ENCODE peak calls at places on chromosomes 1 and 21, in seven cellular contexts. One of them, this sample, is unnamed.

GRCh38 chr1:202286622-202287097 is 55.1 kb downstream of the UBE2T start:
- DNase-seq in mucosa of gallbladder: no peak
- DNase-seq in NCI-H1105 treated with DMSO at 0.1 percent for 48 hours: no peak
- DNase-seq in iris pigment epithelial cell: peak; percentile 34
- DNase-seq in GM12865: no peak
- DNase-seq in stimulated activated CD8-positive, alpha-beta memory T cell treated with anti-CD3 and anti-CD28 coated beads, Interleukin-4, amount 100 ng/mL, for 4 hours: no peak
- DNase-seq in A549: no peak
- DNase-seq in this sample: no peak

GRCh38 chr1:155126494-155127104 is 1.1 kb upstream of the EFNA1 start:
- DNase-seq in mucosa of gallbladder: no peak
- DNase-seq in NCI-H1105 treated with DMSO at 0.1 percent for 48 hours: peak; percentile 42
- DNase-seq in iris pigment epithelial cell: peak; percentile 44
- DNase-seq in GM12865: peak; percentile 46
- DNase-seq in stimulated activated CD8-positive, alpha-beta memory T cell treated with anti-CD3 and anti-CD28 coated beads, Interleukin-4, amount 100 ng/mL, for 4 hours: no peak
- DNase-seq in A549: no peak
- DNase-seq in this sample: no peak

GRCh38 chr1:227947678-227948492 is at the start of gene WNT9A:
- DNase-seq in mucosa of gallbladder: no peak
- DNase-seq in NCI-H1105 treated with DMSO at 0.1 percent for 48 hours: peak; percentile 44
- DNase-seq in iris pigment epithelial cell: peak; percentile 52
- DNase-seq in GM12865: no peak
- DNase-seq in stimulated activated CD8-positive, alpha-beta memory T cell treated with anti-CD3 and anti-CD28 coated beads, Interleukin-4, amount 100 ng/mL, for 4 hours: no peak
- DNase-seq in A549: peak; percentile 47
- DNase-seq in this sample: no peak

GRCh38 chr1:101366513-101367215 is 129.8 kb downstream of the S1PR1 start:
- DNase-seq in mucosa of gallbladder: no peak
- DNase-seq in NCI-H1105 treated with DMSO at 0.1 percent for 48 hours: no peak
- DNase-seq in iris pigment epithelial cell: peak; percentile 40
- DNase-seq in GM12865: no peak
- DNase-seq in stimulated activated CD8-positive, alpha-beta memory T cell treated with anti-CD3 and anti-CD28 coated beads, Interleukin-4, amount 100 ng/mL, for 4 hours: no peak
- DNase-seq in A549: no peak
- DNase-seq in this sample: peak; percentile 8

GRCh38 chr1:67724928-67725560 is 40.0 kb downstream of the GADD45A start:
- DNase-seq in mucosa of gallbladder: peak; percentile 88
- DNase-seq in NCI-H1105 treated with DMSO at 0.1 percent for 48 hours: peak; percentile 40
- DNase-seq in iris pigment epithelial cell: peak; percentile 91
- DNase-seq in GM12865: no peak
- DNase-seq in stimulated activated CD8-positive, alpha-beta memory T cell treated with anti-CD3 and anti-CD28 coated beads, Interleukin-4, amount 100 ng/mL, for 4 hours: no peak
- DNase-seq in A549: no peak
- DNase-seq in this sample: no peak

GRCh38 chr1:173302890-173303829 is 96.0 kb upstream of the TNFSF4 start:
- DNase-seq in mucosa of gallbladder: no peak
- DNase-seq in NCI-H1105 treated with DMSO at 0.1 percent for 48 hours: no peak
- DNase-seq in iris pigment epithelial cell: no peak
- DNase-seq in GM12865: no peak
- DNase-seq in stimulated activated CD8-positive, alpha-beta memory T cell treated with anti-CD3 and anti-CD28 coated beads, Interleukin-4, amount 100 ng/mL, for 4 hours: no peak
- DNase-seq in A549: no peak
- DNase-seq in this sample: no peak

GRCh38 chr1:37055631-37056030 is 21.3 kb upstream of the GRIK3 start:
- DNase-seq in mucosa of gallbladder: no peak
- DNase-seq in NCI-H1105 treated with DMSO at 0.1 percent for 48 hours: no peak
- DNase-seq in iris pigment epithelial cell: no peak
- DNase-seq in GM12865: no peak
- DNase-seq in stimulated activated CD8-positive, alpha-beta memory T cell treated with anti-CD3 and anti-CD28 coated beads, Interleukin-4, amount 100 ng/mL, for 4 hours: no peak
- DNase-seq in A549: no peak
- DNase-seq in this sample: no peak

GRCh38 chr1:193036337-193037047 is 22.7 kb downstream of the UCHL5 start:
- DNase-seq in mucosa of gallbladder: no peak
- DNase-seq in NCI-H1105 treated with DMSO at 0.1 percent for 48 hours: no peak
- DNase-seq in iris pigment epithelial cell: no peak
- DNase-seq in GM12865: no peak
- DNase-seq in stimulated activated CD8-positive, alpha-beta memory T cell treated with anti-CD3 and anti-CD28 coated beads, Interleukin-4, amount 100 ng/mL, for 4 hours: no peak
- DNase-seq in A549: no peak
- DNase-seq in this sample: no peak

GRCh38 chr1:203217668-203218067 is 11.8 kb downstream of the CHIT1 start:
- DNase-seq in mucosa of gallbladder: no peak
- DNase-seq in NCI-H1105 treated with DMSO at 0.1 percent for 48 hours: no peak
- DNase-seq in iris pigment epithelial cell: no peak
- DNase-seq in GM12865: no peak
- DNase-seq in stimulated activated CD8-positive, alpha-beta memory T cell treated with anti-CD3 and anti-CD28 coated beads, Interleukin-4, amount 100 ng/mL, for 4 hours: no peak
- DNase-seq in A549: no peak
- DNase-seq in this sample: no peak

GRCh38 chr1:32105338-32105737 is 2.5 kb upstream of the KPNA6 start:
- DNase-seq in mucosa of gallbladder: no peak
- DNase-seq in NCI-H1105 treated with DMSO at 0.1 percent for 48 hours: no peak
- DNase-seq in iris pigment epithelial cell: no peak
- DNase-seq in GM12865: no peak
- DNase-seq in stimulated activated CD8-positive, alpha-beta memory T cell treated with anti-CD3 and anti-CD28 coated beads, Interleukin-4, amount 100 ng/mL, for 4 hours: no peak
- DNase-seq in A549: no peak
- DNase-seq in this sample: no peak

GRCh38 chr21:36178349-36178748 is 21.7 kb downstream of the DOP1B start:
- DNase-seq in mucosa of gallbladder: no peak
- DNase-seq in NCI-H1105 treated with DMSO at 0.1 percent for 48 hours: no peak
- DNase-seq in iris pigment epithelial cell: no peak
- DNase-seq in GM12865: no peak
- DNase-seq in stimulated activated CD8-positive, alpha-beta memory T cell treated with anti-CD3 and anti-CD28 coated beads, Interleukin-4, amount 100 ng/mL, for 4 hours: no peak
- DNase-seq in A549: no peak
- DNase-seq in this sample: no peak

GRCh38 chr1:201396859-201397464 is 2.2 kb downstream of the LAD1 start:
- DNase-seq in mucosa of gallbladder: peak; percentile 89
- DNase-seq in NCI-H1105 treated with DMSO at 0.1 percent for 48 hours: no peak
- DNase-seq in iris pigment epithelial cell: no peak
- DNase-seq in GM12865: no peak
- DNase-seq in stimulated activated CD8-positive, alpha-beta memory T cell treated with anti-CD3 and anti-CD28 coated beads, Interleukin-4, amount 100 ng/mL, for 4 hours: no peak
- DNase-seq in A549: peak; percentile 81
- DNase-seq in this sample: no peak

GRCh38 chr1:19377812-19378718 is 65.9 kb downstream of the SLC66A1 start:
- DNase-seq in mucosa of gallbladder: peak; percentile 53
- DNase-seq in NCI-H1105 treated with DMSO at 0.1 percent for 48 hours: no peak
- DNase-seq in iris pigment epithelial cell: peak; percentile 58
- DNase-seq in GM12865: no peak
- DNase-seq in stimulated activated CD8-positive, alpha-beta memory T cell treated with anti-CD3 and anti-CD28 coated beads, Interleukin-4, amount 100 ng/mL, for 4 hours: no peak
- DNase-seq in A549: no peak
- DNase-seq in this sample: no peak

GRCh38 chr1:228472655-228473054 is 14.5 kb upstream of the RNF187 start:
- DNase-seq in mucosa of gallbladder: no peak
- DNase-seq in NCI-H1105 treated with DMSO at 0.1 percent for 48 hours: no peak
- DNase-seq in iris pigment epithelial cell: peak; percentile 65
- DNase-seq in GM12865: no peak
- DNase-seq in stimulated activated CD8-positive, alpha-beta memory T cell treated with anti-CD3 and anti-CD28 coated beads, Interleukin-4, amount 100 ng/mL, for 4 hours: no peak
- DNase-seq in A549: no peak
- DNase-seq in this sample: no peak

GRCh38 chr21:44897326-44898010 is 23.2 kb downstream of the ITGB2 start:
- DNase-seq in mucosa of gallbladder: peak; percentile 38
- DNase-seq in NCI-H1105 treated with DMSO at 0.1 percent for 48 hours: no peak
- DNase-seq in iris pigment epithelial cell: no peak
- DNase-seq in GM12865: no peak
- DNase-seq in stimulated activated CD8-positive, alpha-beta memory T cell treated with anti-CD3 and anti-CD28 coated beads, Interleukin-4, amount 100 ng/mL, for 4 hours: no peak
- DNase-seq in A549: no peak
- DNase-seq in this sample: no peak

GRCh38 chr1:32405672-32406467 is 11.6 kb upstream of the BSDC1 start:
- DNase-seq in mucosa of gallbladder: no peak
- DNase-seq in NCI-H1105 treated with DMSO at 0.1 percent for 48 hours: no peak
- DNase-seq in iris pigment epithelial cell: no peak
- DNase-seq in GM12865: no peak
- DNase-seq in stimulated activated CD8-positive, alpha-beta memory T cell treated with anti-CD3 and anti-CD28 coated beads, Interleukin-4, amount 100 ng/mL, for 4 hours: no peak
- DNase-seq in A549: no peak
- DNase-seq in this sample: no peak

GRCh38 chr1:116817582-116818064 is 63.4 kb downstream of the CD2 start:
- DNase-seq in mucosa of gallbladder: no peak
- DNase-seq in NCI-H1105 treated with DMSO at 0.1 percent for 48 hours: peak; percentile 19
- DNase-seq in iris pigment epithelial cell: peak; percentile 10
- DNase-seq in GM12865: peak; percentile 87
- DNase-seq in stimulated activated CD8-positive, alpha-beta memory T cell treated with anti-CD3 and anti-CD28 coated beads, Interleukin-4, amount 100 ng/mL, for 4 hours: peak; percentile 59
- DNase-seq in A549: peak; percentile 36
- DNase-seq in this sample: no peak

GRCh38 chr1:201103666-201104065 is 8.6 kb downstream of the CACNA1S start:
- DNase-seq in mucosa of gallbladder: no peak
- DNase-seq in NCI-H1105 treated with DMSO at 0.1 percent for 48 hours: no peak
- DNase-seq in iris pigment epithelial cell: no peak
- DNase-seq in GM12865: no peak
- DNase-seq in stimulated activated CD8-positive, alpha-beta memory T cell treated with anti-CD3 and anti-CD28 coated beads, Interleukin-4, amount 100 ng/mL, for 4 hours: no peak
- DNase-seq in A549: no peak
- DNase-seq in this sample: no peak

GRCh38 chr1:72177711-72178110 is 104.6 kb downstream of the NEGR1 start:
- DNase-seq in mucosa of gallbladder: no peak
- DNase-seq in NCI-H1105 treated with DMSO at 0.1 percent for 48 hours: no peak
- DNase-seq in iris pigment epithelial cell: no peak
- DNase-seq in GM12865: no peak
- DNase-seq in stimulated activated CD8-positive, alpha-beta memory T cell treated with anti-CD3 and anti-CD28 coated beads, Interleukin-4, amount 100 ng/mL, for 4 hours: no peak
- DNase-seq in A549: no peak
- DNase-seq in this sample: no peak

GRCh38 chr1:193884848-193885558 is 698.6 kb upstream of the B3GALT2 start:
- DNase-seq in mucosa of gallbladder: no peak
- DNase-seq in NCI-H1105 treated with DMSO at 0.1 percent for 48 hours: no peak
- DNase-seq in iris pigment epithelial cell: no peak
- DNase-seq in GM12865: no peak
- DNase-seq in stimulated activated CD8-positive, alpha-beta memory T cell treated with anti-CD3 and anti-CD28 coated beads, Interleukin-4, amount 100 ng/mL, for 4 hours: no peak
- DNase-seq in A549: no peak
- DNase-seq in this sample: no peak

GRCh38 chr1:232462200-232462599 is 167.7 kb downstream of the SIPA1L2 start:
- DNase-seq in mucosa of gallbladder: no peak
- DNase-seq in NCI-H1105 treated with DMSO at 0.1 percent for 48 hours: peak; percentile 33
- DNase-seq in iris pigment epithelial cell: peak; percentile 14
- DNase-seq in GM12865: no peak
- DNase-seq in stimulated activated CD8-positive, alpha-beta memory T cell treated with anti-CD3 and anti-CD28 coated beads, Interleukin-4, amount 100 ng/mL, for 4 hours: no peak
- DNase-seq in A549: no peak
- DNase-seq in this sample: no peak